ENCODE peak calls at places on chromosomes 4 and X, in nine cellular contexts. Q, H, B, C, W, Z, M, L and E are unnamed samples.

GRCh38 chrX:32673193-32673592 is 538.2 kb downstream of the DMD start:
- DNase-seq in L (no peak), H (no peak), W (no peak), B (no peak), Q (no peak), Z (peak; percentile 17), M (no peak), C (no peak), E (no peak)

GRCh38 chr4:17511950-17512795 is at the start of gene QDPR:
- DNase-seq in H (peak; percentile 87), B (peak; percentile 82), C (peak; percentile 69), M (peak; percentile 95), L (peak; percentile 94), Q (peak; percentile 93), W (peak; percentile 90), Z (peak; percentile 95), E (peak; percentile 93)

GRCh38 chr4:70940134-70940533 is 38.0 kb downstream of the MOB1B start:
- DNase-seq in H (no peak), L (no peak), Q (no peak), M (no peak), C (no peak), B (no peak), W (no peak), Z (no peak), E (no peak)

GRCh38 chr4:54541426-54542118 is 116.2 kb upstream of the KIT start:
- DNase-seq in L (no peak), M (no peak), B (no peak), C (no peak), H (peak; percentile 57), Z (no peak), W (no peak), Q (no peak), E (no peak)

GRCh38 chr4:146243141-146243882 is 29.0 kb downstream of the REELD1 start:
- DNase-seq in Z (no peak), H (peak; percentile 45), L (no peak), W (peak; percentile 45), Q (no peak), M (no peak), B (no peak), C (peak; percentile 23), E (no peak)

GRCh38 chr4:159723341-159724048 is 620.6 kb downstream of the RAPGEF2 start:
- DNase-seq in W (no peak), M (peak; percentile 65), H (no peak), C (peak; percentile 3), Q (peak; percentile 10), Z (no peak), L (no peak), B (no peak), E (no peak)

GRCh38 chr4:78565971-78566372 is 14.4 kb downstream of the ANXA3 start:
- DNase-seq in Q (no peak), B (no peak), W (no peak), H (peak; percentile 84), L (no peak), M (no peak), Z (no peak), C (peak; percentile 88), E (peak; percentile 4)

GRCh38 chr4:146545102-146545501 is 23.4 kb upstream of the SLC10A7 start:
- DNase-seq in B (no peak), M (peak; percentile 24), C (peak; percentile 14), W (no peak), H (peak; percentile 57), Z (peak; percentile 21), Q (peak; percentile 9), L (no peak), E (peak; percentile 31)

GRCh38 chrX:85992811-85993229 is 54.5 kb downstream of the CHM start:
- DNase-seq in B (no peak), Q (no peak), W (no peak), L (no peak), Z (no peak), C (peak; percentile 55), H (peak; percentile 59), M (peak; percentile 13), E (no peak)

GRCh38 chr4:104465620-104466019 is 29.1 kb downstream of the CXXC4 start:
- DNase-seq in M (no peak), C (no peak), H (no peak), Q (no peak), W (no peak), Z (no peak), B (no peak), L (no peak), E (no peak)

GRCh38 chr4:41692717-41693345 is 55.7 kb downstream of the PHOX2B start:
- DNase-seq in M (peak; percentile 69), Q (peak; percentile 45), C (peak; percentile 46), L (no peak), W (peak; percentile 13), Z (peak; percentile 73), H (peak; percentile 74), B (peak; percentile 62), E (peak; percentile 72)

GRCh38 chrX:97672138-97672537 is 788.4 kb downstream of the RPA4 start:
- DNase-seq in Z (no peak), M (peak; percentile 3), B (no peak), L (no peak), H (no peak), Q (no peak), C (no peak), W (no peak), E (peak; percentile 8)

GRCh38 chr4:119728692-119729593 is 100.3 kb upstream of the PDE5A start:
- DNase-seq in L (no peak), H (no peak), C (peak; percentile 68), Z (no peak), Q (no peak), B (no peak), W (no peak), M (no peak), E (no peak)

GRCh38 chr4:156970501-156971167 is 965 bp downstream of the PDGFC start:
- DNase-seq in W (peak; percentile 64), M (peak; percentile 45), L (peak; percentile 78), H (peak; percentile 91), Q (peak; percentile 68), Z (peak; percentile 82), C (peak; percentile 57), B (peak; percentile 54), E (peak; percentile 64)

GRCh38 chrX:134236690-134237362 is at the start of gene CCDC160:
- DNase-seq in M (peak; percentile 65), C (peak; percentile 38), W (peak; percentile 54), B (peak; percentile 65), Q (peak; percentile 82), L (peak; percentile 59), Z (peak; percentile 96), H (peak; percentile 27), E (peak; percentile 61)
- H3K4me3 ChIP-seq in M (peak within 1 kb of the TSS; percentile 43), C (peak within 1 kb of the TSS; percentile 56), W (peak within 1 kb of the TSS; percentile 56), B (peak within 1 kb of the TSS; percentile 74), Q (peak within 1 kb of the TSS; percentile 50), L (peak within 1 kb of the TSS; percentile 37), Z (peak within 1 kb of the TSS; percentile 90), H (peak within 1 kb of the TSS; percentile 54), E (peak within 1 kb of the TSS; percentile 36)

GRCh38 chr4:2592572-2592971 is 56.1 kb downstream of the FAM193A start:
- DNase-seq in H (no peak), Q (no peak), B (no peak), M (no peak), W (no peak), Z (peak; percentile 16), L (no peak), C (no peak), E (no peak)

GRCh38 chr4:2596153-2596552 is 59.7 kb downstream of the FAM193A start:
- DNase-seq in C (no peak), Q (no peak), W (no peak), L (no peak), M (no peak), B (no peak), Z (no peak), H (no peak), E (no peak)

GRCh38 chr4:2598661-2599654 is 62.5 kb downstream of the FAM193A start:
- DNase-seq in C (no peak), Z (no peak), M (peak; percentile 23), H (peak; percentile 8), B (no peak), Q (peak; percentile 72), W (no peak), L (no peak), E (no peak)

GRCh38 chr4:2593003-2593402 is 56.6 kb downstream of the FAM193A start:
- DNase-seq in W (no peak), M (no peak), B (no peak), Q (no peak), Z (no peak), C (no peak), L (no peak), H (no peak), E (no peak)

GRCh38 chr4:2595436-2595835 is 59.0 kb downstream of the FAM193A start:
- DNase-seq in H (no peak), M (peak; percentile 76), B (no peak), W (no peak), C (no peak), Z (no peak), L (no peak), Q (peak; percentile 78), E (no peak)
- H3K4me1 ChIP-seq in H (peaks cover 8% of the 10 kb centered on the region), M (peaks cover 58% of the 10 kb centered on the region), B (peaks cover 25% of the 10 kb centered on the region), W (peaks cover 18% of the 10 kb centered on the region), C (peaks cover 12% of the 10 kb centered on the region), Z (peaks cover 41% of the 10 kb centered on the region), L (no peaks in the 10 kb centered on the region), Q (peaks cover 5% of the 10 kb centered on the region), E (peaks cover 18% of the 10 kb centered on the region)

GRCh38 chrX:30230395-30230794 is at the start of gene MAGEB3:
- DNase-seq in L (no peak), M (no peak), W (no peak), Q (no peak), Z (peak; percentile 5), C (no peak), B (no peak), H (no peak), E (no peak)
- H3K4me3 ChIP-seq in L (no peak within 1 kb of the TSS), M (no peak within 1 kb of the TSS), W (no peak within 1 kb of the TSS), Q (no peak within 1 kb of the TSS), Z (no peak within 1 kb of the TSS), C (no peak within 1 kb of the TSS), B (no peak within 1 kb of the TSS), H (no peak within 1 kb of the TSS), E (no peak within 1 kb of the TSS)

GRCh38 chrX:154727418-154728323 is 23.2 kb downstream of the GAB3 start:
- DNase-seq in Z (no peak), C (peak; percentile 77), L (peak; percentile 65), W (peak; percentile 49), B (no peak), Q (no peak), M (no peak), H (peak; percentile 70), E (no peak)

GRCh38 chrX:154729439-154729838 is 21.4 kb downstream of the GAB3 start:
- DNase-seq in B (no peak), C (no peak), W (no peak), L (no peak), Z (no peak), M (no peak), Q (no peak), H (peak; percentile 34), E (no peak)

GRCh38 chrX:154731203-154731602 is 19.7 kb downstream of the GAB3 start:
- DNase-seq in W (no peak), M (no peak), Q (no peak), Z (no peak), H (no peak), C (no peak), L (no peak), B (no peak), E (no peak)

GRCh38 chrX:154730271-154730883 is 20.5 kb downstream of the GAB3 start:
- DNase-seq in L (peak; percentile 73), Q (no peak), B (no peak), M (no peak), H (peak; percentile 72), C (peak; percentile 81), Z (no peak), W (peak; percentile 35), E (no peak)

DNA sequence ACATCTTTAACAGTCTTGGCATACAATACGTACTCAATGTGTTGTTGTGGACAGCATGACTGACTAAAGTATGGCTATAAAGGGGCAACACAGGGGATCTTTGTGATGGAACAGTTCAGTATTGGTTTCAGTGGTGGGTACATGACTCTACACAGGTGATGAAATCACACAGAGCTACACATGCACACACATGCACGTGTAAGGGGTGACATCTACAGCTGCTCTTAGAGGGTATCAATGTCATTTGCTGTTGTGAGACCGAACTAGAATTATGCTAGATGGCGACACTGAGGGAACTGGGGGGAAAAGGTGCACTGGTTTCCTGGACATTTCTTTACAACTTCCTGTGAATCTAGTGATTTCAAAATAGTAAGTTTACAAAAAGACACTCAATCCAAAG is 22.1 kb downstream of the GAB3 start:
- DNase-seq in L (no peak), W (no peak), M (no peak), H (no peak), B (no peak), C (no peak), Q (no peak), Z (no peak), E (no peak)
- H3K4me1 ChIP-seq in L (no peaks in the 10 kb centered on the region), W (peaks cover 21% of the 10 kb centered on the region), M (no peaks in the 10 kb centered on the region), H (peaks cover 53% of the 10 kb centered on the region), B (no peaks in the 10 kb centered on the region), C (peaks cover 26% of the 10 kb centered on the region), Q (peaks cover 33% of the 10 kb centered on the region), Z (no peaks in the 10 kb centered on the region), E (peaks cover 8% of the 10 kb centered on the region)